ENCODE peak calls at places on chromosome 14, in nine cellular contexts. One of them, this sample, is unnamed.

GRCh38 chr14:60311417-60311816 is 62.4 kb downstream of the PPM1A start:
- DNase-seq in cardiac muscle cell: peak; percentile 66
- DNase-seq in body of pancreas: no peak
- DNase-seq in A549: no peak
- DNase-seq in left ventricle myocardium inferior: no peak
- DNase-seq in upper lobe of left lung: no peak
- DNase-seq in epithelial cell of esophagus: no peak
- DNase-seq in HFF-Myc: peak; percentile 65
- DNase-seq in CD8-positive, alpha-beta T cell: no peak
- DNase-seq in this sample: no peak

GRCh38 chr14:32939254-32940065 is 781 bp downstream of the NPAS3 start:
- DNase-seq in cardiac muscle cell: peak; percentile 83
- DNase-seq in body of pancreas: peak; percentile 80
- DNase-seq in A549: no peak
- DNase-seq in left ventricle myocardium inferior: peak; percentile 86
- DNase-seq in upper lobe of left lung: peak; percentile 90
- DNase-seq in epithelial cell of esophagus: peak; percentile 39
- DNase-seq in HFF-Myc: no peak
- DNase-seq in CD8-positive, alpha-beta T cell: no peak
- DNase-seq in this sample: no peak

GRCh38 chr14:102594514-102595175 is 2.2 kb downstream of the RCOR1 start:
- DNase-seq in cardiac muscle cell: peak; percentile 72
- DNase-seq in body of pancreas: peak; percentile 63
- DNase-seq in A549: peak; percentile 79
- DNase-seq in left ventricle myocardium inferior: peak; percentile 63
- DNase-seq in upper lobe of left lung: no peak
- DNase-seq in epithelial cell of esophagus: peak; percentile 82
- DNase-seq in HFF-Myc: no peak
- DNase-seq in CD8-positive, alpha-beta T cell: peak; percentile 13
- DNase-seq in this sample: peak; percentile 73

GRCh38 chr14:66322564-66322963 is 163.6 kb upstream of the CCDC196 start:
- DNase-seq in cardiac muscle cell: no peak
- DNase-seq in body of pancreas: no peak
- DNase-seq in A549: no peak
- DNase-seq in left ventricle myocardium inferior: no peak
- DNase-seq in upper lobe of left lung: no peak
- DNase-seq in epithelial cell of esophagus: no peak
- DNase-seq in HFF-Myc: no peak
- DNase-seq in CD8-positive, alpha-beta T cell: no peak
- DNase-seq in this sample: no peak

GRCh38 chr14:51419685-51420084 is 179.6 kb downstream of the TMX1 start:
- DNase-seq in cardiac muscle cell: no peak
- DNase-seq in body of pancreas: no peak
- DNase-seq in A549: peak; percentile 32
- DNase-seq in left ventricle myocardium inferior: no peak
- DNase-seq in upper lobe of left lung: no peak
- DNase-seq in epithelial cell of esophagus: no peak
- DNase-seq in HFF-Myc: no peak
- DNase-seq in CD8-positive, alpha-beta T cell: peak; percentile 2
- DNase-seq in this sample: no peak

GRCh38 chr14:69531135-69531534 is 43.5 kb downstream of the CCDC177 start:
- DNase-seq in cardiac muscle cell: no peak
- DNase-seq in body of pancreas: no peak
- DNase-seq in A549: no peak
- DNase-seq in left ventricle myocardium inferior: no peak
- DNase-seq in upper lobe of left lung: no peak
- DNase-seq in epithelial cell of esophagus: no peak
- DNase-seq in HFF-Myc: no peak
- DNase-seq in CD8-positive, alpha-beta T cell: no peak
- DNase-seq in this sample: no peak

GRCh38 chr14:65184032-65184764 is 81.9 kb upstream of the MAX start:
- DNase-seq in cardiac muscle cell: no peak
- DNase-seq in body of pancreas: no peak
- DNase-seq in A549: peak; percentile 23
- DNase-seq in left ventricle myocardium inferior: no peak
- DNase-seq in upper lobe of left lung: no peak
- DNase-seq in epithelial cell of esophagus: peak; percentile 78
- DNase-seq in HFF-Myc: no peak
- DNase-seq in CD8-positive, alpha-beta T cell: no peak
- DNase-seq in this sample: no peak

GRCh38 chr14:101062611-101063010 is 159.1 kb upstream of the RTL1 start:
- DNase-seq in cardiac muscle cell: peak; percentile 44
- DNase-seq in body of pancreas: no peak
- DNase-seq in A549: no peak
- DNase-seq in left ventricle myocardium inferior: no peak
- DNase-seq in upper lobe of left lung: no peak
- DNase-seq in epithelial cell of esophagus: no peak
- DNase-seq in HFF-Myc: no peak
- DNase-seq in CD8-positive, alpha-beta T cell: no peak
- DNase-seq in this sample: no peak

GRCh38 chr14:106511411-106512198 is 985.2 kb downstream of the TMEM121 start:
- DNase-seq in cardiac muscle cell: no peak
- DNase-seq in body of pancreas: no peak
- DNase-seq in A549: no peak
- DNase-seq in left ventricle myocardium inferior: no peak
- DNase-seq in upper lobe of left lung: no peak
- DNase-seq in epithelial cell of esophagus: no peak
- DNase-seq in HFF-Myc: no peak
- DNase-seq in CD8-positive, alpha-beta T cell: no peak
- DNase-seq in this sample: no peak

GRCh38 chr14:33682746-33683145 is 268.1 kb downstream of the EGLN3 start:
- DNase-seq in cardiac muscle cell: peak; percentile 97
- DNase-seq in body of pancreas: peak; percentile 13
- DNase-seq in A549: no peak
- DNase-seq in left ventricle myocardium inferior: peak; percentile 63
- DNase-seq in upper lobe of left lung: no peak
- DNase-seq in epithelial cell of esophagus: no peak
- DNase-seq in HFF-Myc: no peak
- DNase-seq in CD8-positive, alpha-beta T cell: no peak
- DNase-seq in this sample: no peak

GRCh38 chr14:70885343-70886014 is 21.8 kb upstream of the PCNX1 start:
- DNase-seq in cardiac muscle cell: no peak
- DNase-seq in body of pancreas: no peak
- DNase-seq in A549: no peak
- DNase-seq in left ventricle myocardium inferior: no peak
- DNase-seq in upper lobe of left lung: no peak
- DNase-seq in epithelial cell of esophagus: no peak
- DNase-seq in HFF-Myc: no peak
- DNase-seq in CD8-positive, alpha-beta T cell: no peak
- DNase-seq in this sample: no peak

GRCh38 chr14:70881549-70882174 is 25.6 kb upstream of the PCNX1 start:
- DNase-seq in cardiac muscle cell: no peak
- DNase-seq in body of pancreas: no peak
- DNase-seq in A549: no peak
- DNase-seq in left ventricle myocardium inferior: no peak
- DNase-seq in upper lobe of left lung: no peak
- DNase-seq in epithelial cell of esophagus: no peak
- DNase-seq in HFF-Myc: no peak
- DNase-seq in CD8-positive, alpha-beta T cell: no peak
- DNase-seq in this sample: peak; percentile 90

GRCh38 chr14:70879448-70879847 is 27.8 kb upstream of the PCNX1 start:
- DNase-seq in cardiac muscle cell: no peak
- DNase-seq in body of pancreas: no peak
- DNase-seq in A549: no peak
- DNase-seq in left ventricle myocardium inferior: no peak
- DNase-seq in upper lobe of left lung: no peak
- DNase-seq in epithelial cell of esophagus: no peak
- DNase-seq in HFF-Myc: no peak
- DNase-seq in CD8-positive, alpha-beta T cell: no peak
- DNase-seq in this sample: no peak

GRCh38 chr14:70884595-70885342 is 22.5 kb upstream of the PCNX1 start:
- DNase-seq in cardiac muscle cell: peak; percentile 35
- DNase-seq in body of pancreas: peak; percentile 36
- DNase-seq in A549: no peak
- DNase-seq in left ventricle myocardium inferior: no peak
- DNase-seq in upper lobe of left lung: no peak
- DNase-seq in epithelial cell of esophagus: peak; percentile 45
- DNase-seq in HFF-Myc: no peak
- DNase-seq in CD8-positive, alpha-beta T cell: no peak
- DNase-seq in this sample: no peak

GRCh38 chr14:70882771-70883492 is 24.3 kb upstream of the PCNX1 start:
- DNase-seq in cardiac muscle cell: peak; percentile 92
- DNase-seq in body of pancreas: no peak
- DNase-seq in A549: no peak
- DNase-seq in left ventricle myocardium inferior: no peak
- DNase-seq in upper lobe of left lung: no peak
- DNase-seq in epithelial cell of esophagus: peak; percentile 51
- DNase-seq in HFF-Myc: peak; percentile 82
- DNase-seq in CD8-positive, alpha-beta T cell: no peak
- DNase-seq in this sample: no peak
- H3K4me3 ChIP-seq in cardiac muscle cell: no peak overlapping the region
- H3K4me3 ChIP-seq in body of pancreas: no peak overlapping the region
- H3K4me3 ChIP-seq in A549: no peak overlapping the region
- H3K4me3 ChIP-seq in left ventricle myocardium inferior: no peak overlapping the region
- H3K4me3 ChIP-seq in upper lobe of left lung: no peak overlapping the region
- H3K4me3 ChIP-seq in epithelial cell of esophagus: no peak overlapping the region
- H3K4me3 ChIP-seq in HFF-Myc: no peak overlapping the region
- H3K4me3 ChIP-seq in CD8-positive, alpha-beta T cell: no peak overlapping the region
- H3K4me3 ChIP-seq in this sample: no peak overlapping the region

GRCh38 chr14:54784060-54784459 is 118.6 kb downstream of the GCH1 start:
- DNase-seq in cardiac muscle cell: no peak
- DNase-seq in body of pancreas: no peak
- DNase-seq in A549: no peak
- DNase-seq in left ventricle myocardium inferior: peak; percentile 70
- DNase-seq in upper lobe of left lung: no peak
- DNase-seq in epithelial cell of esophagus: no peak
- DNase-seq in HFF-Myc: no peak
- DNase-seq in CD8-positive, alpha-beta T cell: no peak
- DNase-seq in this sample: no peak

GRCh38 chr14:54785778-54786160 is 116.9 kb downstream of the GCH1 start:
- DNase-seq in cardiac muscle cell: no peak
- DNase-seq in body of pancreas: no peak
- DNase-seq in A549: no peak
- DNase-seq in left ventricle myocardium inferior: no peak
- DNase-seq in upper lobe of left lung: no peak
- DNase-seq in epithelial cell of esophagus: no peak
- DNase-seq in HFF-Myc: no peak
- DNase-seq in CD8-positive, alpha-beta T cell: no peak
- DNase-seq in this sample: no peak

GRCh38 chr14:54785111-54785777 is 117.4 kb downstream of the GCH1 start:
- DNase-seq in cardiac muscle cell: no peak
- DNase-seq in body of pancreas: no peak
- DNase-seq in A549: no peak
- DNase-seq in left ventricle myocardium inferior: peak; percentile 48
- DNase-seq in upper lobe of left lung: no peak
- DNase-seq in epithelial cell of esophagus: no peak
- DNase-seq in HFF-Myc: no peak
- DNase-seq in CD8-positive, alpha-beta T cell: no peak
- DNase-seq in this sample: no peak

GRCh38 chr14:54783660-54784015 is 119.0 kb downstream of the GCH1 start:
- DNase-seq in cardiac muscle cell: no peak
- DNase-seq in body of pancreas: no peak
- DNase-seq in A549: no peak
- DNase-seq in left ventricle myocardium inferior: no peak
- DNase-seq in upper lobe of left lung: no peak
- DNase-seq in epithelial cell of esophagus: no peak
- DNase-seq in HFF-Myc: no peak
- DNase-seq in CD8-positive, alpha-beta T cell: no peak
- DNase-seq in this sample: no peak

DNA sequence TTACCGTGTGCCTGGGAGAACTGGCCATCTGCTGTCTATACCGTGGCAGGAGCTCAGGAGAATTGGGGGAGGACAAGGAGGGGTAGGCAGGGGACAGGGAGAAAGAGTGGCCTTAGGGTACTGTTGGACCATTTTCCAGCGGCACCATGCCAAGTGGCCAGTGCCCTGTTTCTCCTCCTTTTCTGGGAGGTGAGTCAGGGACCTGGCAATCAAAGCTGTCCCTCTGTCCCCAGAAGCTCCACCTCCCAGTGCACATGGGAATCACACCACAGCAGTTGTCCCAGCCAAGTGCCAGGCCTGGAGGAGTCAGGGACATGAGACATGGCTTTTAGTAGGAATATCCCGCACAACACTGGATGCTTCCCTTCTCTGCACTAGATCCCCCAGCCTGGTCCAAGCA is 118.0 kb downstream of the GCH1 start:
- DNase-seq in cardiac muscle cell: no peak
- DNase-seq in body of pancreas: no peak
- DNase-seq in A549: no peak
- DNase-seq in left ventricle myocardium inferior: peak; percentile 72
- DNase-seq in upper lobe of left lung: no peak
- DNase-seq in epithelial cell of esophagus: no peak
- DNase-seq in HFF-Myc: no peak
- DNase-seq in CD8-positive, alpha-beta T cell: no peak
- DNase-seq in this sample: no peak
- H3K4me3 ChIP-seq in cardiac muscle cell: no peak overlapping the region
- H3K4me3 ChIP-seq in body of pancreas: no peak overlapping the region
- H3K4me3 ChIP-seq in A549: no peak overlapping the region
- H3K4me3 ChIP-seq in left ventricle myocardium inferior: peak overlapping the region; percentile 50
- H3K4me3 ChIP-seq in upper lobe of left lung: no peak overlapping the region
- H3K4me3 ChIP-seq in epithelial cell of esophagus: no peak overlapping the region
- H3K4me3 ChIP-seq in HFF-Myc: no peak overlapping the region
- H3K4me3 ChIP-seq in CD8-positive, alpha-beta T cell: no peak overlapping the region
- H3K4me3 ChIP-seq in this sample: no peak overlapping the region

GRCh38 chr14:91113829-91114078 is at the start of gene DGLUCY:
- DNase-seq in cardiac muscle cell: peak; percentile 86
- DNase-seq in body of pancreas: peak; percentile 76
- DNase-seq in A549: peak; percentile 68
- DNase-seq in left ventricle myocardium inferior: peak; percentile 86
- DNase-seq in upper lobe of left lung: peak; percentile 87
- DNase-seq in epithelial cell of esophagus: no peak
- DNase-seq in HFF-Myc: peak; percentile 58
- DNase-seq in CD8-positive, alpha-beta T cell: no peak
- DNase-seq in this sample: peak; percentile 61
- H3K4me3 ChIP-seq in cardiac muscle cell: peak within 1 kb of the TSS; percentile 24
- H3K4me3 ChIP-seq in body of pancreas: peak within 1 kb of the TSS; percentile 27
- H3K4me3 ChIP-seq in A549: peak within 1 kb of the TSS; percentile 45
- H3K4me3 ChIP-seq in left ventricle myocardium inferior: peak within 1 kb of the TSS; percentile 89
- H3K4me3 ChIP-seq in upper lobe of left lung: peak within 1 kb of the TSS; percentile 42
- H3K4me3 ChIP-seq in epithelial cell of esophagus: peak within 1 kb of the TSS; percentile 49
- H3K4me3 ChIP-seq in HFF-Myc: peak within 1 kb of the TSS; percentile 76
- H3K4me3 ChIP-seq in CD8-positive, alpha-beta T cell: peak within 1 kb of the TSS; percentile 93
- H3K4me3 ChIP-seq in this sample: peak within 1 kb of the TSS; percentile 75

DNA sequence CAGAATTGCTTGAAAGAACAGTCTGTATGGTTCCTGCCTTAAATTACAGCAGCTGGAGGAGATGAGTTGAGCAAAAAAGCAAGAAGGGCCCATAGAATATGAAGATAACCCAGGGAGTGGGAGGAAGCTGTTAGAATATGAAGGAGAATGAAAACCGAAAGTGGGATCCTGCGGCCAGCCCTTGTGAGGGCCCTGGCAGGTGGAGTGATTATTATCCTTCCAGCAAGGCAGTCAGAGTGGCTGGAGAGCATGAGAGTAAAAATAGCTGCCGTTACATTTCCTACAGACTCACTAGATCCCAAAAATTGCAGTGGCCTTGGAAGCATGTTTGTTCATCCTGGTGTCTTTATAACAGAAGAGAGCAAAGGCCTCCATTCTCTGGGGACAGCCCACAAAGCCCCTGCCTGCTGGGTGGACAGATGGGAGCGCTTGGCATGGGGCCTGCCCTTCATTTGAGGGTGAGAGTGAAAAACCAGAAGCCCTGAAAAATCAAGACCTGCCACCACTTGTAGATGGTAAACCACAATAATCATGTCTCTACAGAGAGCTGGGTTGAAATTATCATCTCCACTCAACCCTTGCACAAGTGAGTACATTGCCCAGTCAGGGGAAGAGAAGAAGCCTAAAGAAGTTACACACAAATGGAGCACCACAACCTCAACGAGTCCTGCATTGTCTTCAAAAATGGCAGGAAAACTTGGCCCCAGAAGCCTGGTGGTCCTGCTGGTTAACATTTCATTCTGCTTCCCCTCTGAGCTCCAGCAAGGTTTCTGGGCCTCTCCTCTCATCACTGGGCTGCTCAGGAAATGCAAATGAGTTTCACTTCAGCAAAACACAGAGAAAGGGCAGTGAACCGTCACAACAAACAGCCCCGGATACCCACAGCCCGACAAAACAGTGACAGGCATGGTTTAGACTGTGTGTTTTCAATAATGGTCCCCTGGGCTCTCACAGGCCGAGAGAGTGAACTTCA is 20.5 kb downstream of the ZDHHC22 start:
- DNase-seq in cardiac muscle cell: peak; percentile 32
- DNase-seq in body of pancreas: no peak
- DNase-seq in A549: no peak
- DNase-seq in left ventricle myocardium inferior: no peak
- DNase-seq in upper lobe of left lung: no peak
- DNase-seq in epithelial cell of esophagus: no peak
- DNase-seq in HFF-Myc: no peak
- DNase-seq in CD8-positive, alpha-beta T cell: no peak
- DNase-seq in this sample: peak; percentile 90
- H3K4me3 ChIP-seq in cardiac muscle cell: no peak overlapping the region
- H3K4me3 ChIP-seq in body of pancreas: no peak overlapping the region
- H3K4me3 ChIP-seq in A549: no peak overlapping the region
- H3K4me3 ChIP-seq in left ventricle myocardium inferior: peak overlapping the region; percentile 33
- H3K4me3 ChIP-seq in upper lobe of left lung: no peak overlapping the region
- H3K4me3 ChIP-seq in epithelial cell of esophagus: no peak overlapping the region
- H3K4me3 ChIP-seq in HFF-Myc: no peak overlapping the region
- H3K4me3 ChIP-seq in CD8-positive, alpha-beta T cell: no peak overlapping the region
- H3K4me3 ChIP-seq in this sample: peak overlapping the region; percentile 1